ENCODE peak calls at places on chromosomes 2 and 18, in seven cellular contexts. X is astrocyte, L is fibroblast of lung, E is GM23248, W is A549, P is K562, A is neural progenitor cell. U is an unnamed sample.

GRCh38 chr2:240701736-240702639 is 10.3 kb downstream of the AQP12A start:
- DNase-seq in X (no peak), L (no peak), E (no peak), W (no peak), P (no peak), A (no peak), U (peak; percentile 75)

GRCh38 chr2:80525152-80525551 is 220.6 kb upstream of the LRRTM1 start:
- DNase-seq in X (no peak), L (no peak), E (no peak), W (no peak), P (no peak), A (no peak), U (no peak)

GRCh38 chr2:50722828-50723227 is 309.1 kb downstream of the NRXN1 start:
- DNase-seq in X (peak; percentile 16), L (peak; percentile 25), E (no peak), W (no peak), P (no peak), A (no peak), U (no peak)

GRCh38 chr2:107107351-107107750 is 221.4 kb upstream of the ST6GAL2 start:
- DNase-seq in X (no peak), L (no peak), E (no peak), W (no peak), P (no peak), A (no peak), U (no peak)

GRCh38 chr18:12336251-12336650 is 28.2 kb downstream of the TUBB6 start:
- DNase-seq in X (no peak), L (no peak), E (no peak), W (no peak), P (no peak), A (peak; percentile 20), U (no peak)

GRCh38 chr2:29322011-29322410 is 206.8 kb downstream of the CLIP4 start:
- DNase-seq in X (peak; percentile 61), L (peak; percentile 73), E (peak; percentile 75), W (no peak), P (no peak), A (no peak), U (no peak)

GRCh38 chr2:225041871-225042799 is at the start of gene DOCK10:
- DNase-seq in X (peak; percentile 54), L (peak; percentile 70), E (peak; percentile 75), W (peak; percentile 59), P (no peak), A (peak; percentile 62), U (peak; percentile 94)

GRCh38 chr2:219418570-219419189 is 503 bp downstream of the DES start:
- DNase-seq in X (no peak), L (peak; percentile 42), E (peak; percentile 44), W (no peak), P (no peak), A (peak; percentile 42), U (peak; percentile 54)

GRCh38 chr2:241803387-241804325 is 5.3 kb upstream of the NEU4 start:
- DNase-seq in X (peak; percentile 34), L (peak; percentile 64), E (peak; percentile 60), W (peak; percentile 44), P (no peak), A (no peak), U (peak; percentile 92)

GRCh38 chr2:40721595-40721994 is 269.7 kb upstream of the SLC8A1 start:
- DNase-seq in X (peak; percentile 12), L (peak; percentile 39), E (peak; percentile 84), W (no peak), P (no peak), A (no peak), U (peak; percentile 4)

GRCh38 chr2:43877782-43878464 is 39.2 kb downstream of the ABCG8 start:
- DNase-seq in X (peak; percentile 42), L (peak; percentile 47), E (peak; percentile 75), W (peak; percentile 73), P (peak; percentile 73), A (peak; percentile 78), U (peak; percentile 95)

GRCh38 chr2:47727956-47728355 is 55.0 kb upstream of the MSH6 start:
- DNase-seq in X (no peak), L (no peak), E (no peak), W (no peak), P (no peak), A (no peak), U (no peak)

GRCh38 chr18:47931707-47932103 is 1.2 kb upstream of the SMAD2 start:
- DNase-seq in X (no peak), L (no peak), E (peak; percentile 20), W (peak; percentile 76), P (peak; percentile 66), A (peak; percentile 78), U (no peak)

GRCh38 chr2:240432820-240433801 is 2.4 kb upstream of the GPC1 start:
- DNase-seq in X (no peak), L (no peak), E (no peak), W (no peak), P (no peak), A (no peak), U (peak; percentile 81)

GRCh38 chr2:220077488-220077887 is 450.1 kb downstream of the SLC4A3 start:
- DNase-seq in X (peak; percentile 88), L (peak; percentile 89), E (peak; percentile 81), W (peak; percentile 54), P (no peak), A (peak; percentile 68), U (peak; percentile 49)

GRCh38 chr2:78408795-78409118 is 616.7 kb upstream of the REG3G start:
- DNase-seq in X (no peak), L (no peak), E (no peak), W (no peak), P (no peak), A (no peak), U (no peak)

GRCh38 chr18:79613186-79613931 is 66.2 kb upstream of the CTDP1 start:
- DNase-seq in X (no peak), L (no peak), E (no peak), W (no peak), P (no peak), A (no peak), U (no peak)

GRCh38 chr2:236606023-236606422 is 36.4 kb downstream of the ACKR3 start:
- DNase-seq in X (no peak), L (no peak), E (no peak), W (no peak), P (no peak), A (no peak), U (no peak)

GRCh38 chr2:209808521-209808920 is 36.9 kb downstream of the UNC80 start:
- DNase-seq in X (no peak), L (no peak), E (no peak), W (no peak), P (peak; percentile 17), A (no peak), U (no peak)

GRCh38 chr2:20359131-20359530 is 8.5 kb upstream of the PUM2 start:
- DNase-seq in X (no peak), L (no peak), E (no peak), W (no peak), P (no peak), A (no peak), U (no peak)

GRCh38 chr2:134228493-134228903 is 25.4 kb upstream of the MGAT5 start:
- DNase-seq in X (no peak), L (no peak), E (no peak), W (peak; percentile 21), P (peak; percentile 46), A (no peak), U (no peak)

GRCh38 chr2:47198985-47199451 is 43.9 kb upstream of the STPG4 start:
- DNase-seq in X (peak; percentile 100), L (peak; percentile 100), E (peak; percentile 93), W (peak; percentile 61), P (peak; percentile 83), A (no peak), U (peak; percentile 86)

GRCh38 chr18:48609820-48610815 is 71.3 kb downstream of the CTIF start:
- DNase-seq in X (no peak), L (peak; percentile 42), E (peak; percentile 62), W (no peak), P (no peak), A (no peak), U (no peak)

DNA sequence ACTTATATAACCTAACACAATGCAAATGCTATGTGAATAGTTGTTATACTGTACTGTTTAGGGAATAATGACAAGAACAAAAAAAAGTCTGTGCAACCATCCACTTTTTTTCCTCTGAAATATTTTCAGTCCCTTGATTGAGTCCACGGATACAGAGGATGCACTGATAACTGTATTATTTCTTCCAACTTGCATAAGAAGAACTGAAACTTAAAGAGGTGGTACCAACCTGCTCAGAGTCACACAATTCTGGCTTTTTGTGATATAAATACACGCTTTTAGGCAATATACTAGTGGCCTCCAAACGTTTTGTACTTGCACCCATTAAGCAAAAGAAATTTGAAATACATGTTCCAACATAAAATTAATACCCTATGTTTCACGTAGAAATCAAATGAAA is 1.3 kb downstream of the SMC6 start:
- DNase-seq in X (no peak), L (no peak), E (no peak), W (no peak), P (no peak), A (no peak), U (no peak)
- H3K4me3 ChIP-seq in X (peak overlapping the region; percentile 92), L (peak overlapping the region; percentile 77), E (peak overlapping the region; percentile 96), W (peak overlapping the region; percentile 83), P (peak overlapping the region; percentile 72), A (peak overlapping the region; percentile 80), U (peak overlapping the region; percentile 94)

DNA sequence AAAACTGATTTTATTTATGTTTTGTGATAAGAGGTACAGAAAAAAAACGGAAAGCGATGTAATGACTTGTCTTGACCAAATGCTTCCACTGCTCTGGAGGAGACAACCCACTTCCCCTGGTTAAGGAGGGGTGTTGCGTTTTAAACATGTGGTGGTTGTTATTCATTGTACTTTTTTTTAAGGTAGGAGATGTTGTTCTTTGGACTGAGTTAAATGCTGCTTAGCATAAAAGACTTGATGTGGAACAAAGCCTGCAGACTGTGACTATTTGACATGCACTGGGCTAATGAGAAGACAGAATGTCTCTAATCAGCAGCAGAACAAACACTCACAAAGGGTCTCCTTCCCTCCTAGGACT is 70.6 kb downstream of the RHBDD1 start:
- DNase-seq in X (no peak), L (no peak), E (no peak), W (no peak), P (no peak), A (no peak), U (no peak)
- H3K4me2 ChIP-seq in X (no peak overlapping the region), L (no peak overlapping the region), E (no peak overlapping the region), W (no peak overlapping the region), P (no peak overlapping the region), A (no peak overlapping the region), U (no peak overlapping the region)

DNA sequence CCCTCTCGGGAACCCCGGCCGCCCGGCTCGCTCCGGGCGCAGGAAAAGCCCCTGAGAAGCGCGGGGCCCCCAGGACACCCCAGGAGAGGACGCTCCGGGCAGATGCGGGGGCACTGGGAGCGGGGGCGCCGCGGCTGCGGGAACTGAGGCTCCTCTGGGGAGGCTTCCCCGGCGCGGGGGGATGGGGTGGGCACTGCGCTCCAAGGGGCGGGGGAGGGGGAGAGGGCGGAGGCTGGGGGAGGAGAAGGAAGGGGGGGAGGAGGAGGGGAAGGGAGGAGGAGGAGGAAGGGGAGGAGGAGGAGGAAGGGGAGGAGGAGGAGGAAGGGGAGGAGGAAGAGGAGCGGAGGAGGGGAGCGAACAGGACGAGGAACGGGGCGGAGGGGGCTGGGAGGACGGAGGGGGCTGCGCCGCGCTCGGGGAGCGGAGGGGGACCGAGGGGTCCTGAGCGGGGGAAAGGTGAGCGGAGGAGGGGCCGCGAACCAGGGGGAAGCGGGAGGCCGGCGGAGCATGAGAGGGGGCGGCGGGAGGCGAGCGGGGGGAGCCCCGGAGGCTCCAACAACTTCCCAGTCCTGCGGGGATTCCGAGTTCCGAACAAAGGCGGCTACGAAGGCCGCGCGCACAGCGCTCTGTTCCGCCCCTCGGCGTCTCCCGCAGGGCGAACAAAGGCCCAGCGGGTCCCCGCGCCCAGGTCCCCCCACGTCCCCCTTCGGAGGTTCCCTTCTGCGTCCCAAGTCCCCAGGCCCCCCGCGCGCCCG is 742 bp downstream of the PXDN start:
- DNase-seq in X (peak; percentile 50), L (peak; percentile 63), E (peak; percentile 82), W (no peak), P (no peak), A (peak; percentile 83), U (peak; percentile 89)
- H3K4me3 ChIP-seq in X (peak overlapping the region; percentile 80), L (peak overlapping the region; percentile 74), E (peak overlapping the region; percentile 95), W (peak overlapping the region; percentile 59), P (no peak overlapping the region), A (peak overlapping the region; percentile 93), U (peak overlapping the region; percentile 77)

GRCh38 chr2:117996525-117996924 is 17.3 kb downstream of the CCDC93 start:
- DNase-seq in X (no peak), L (no peak), E (no peak), W (no peak), P (no peak), A (no peak), U (no peak)
- H3K4me2 ChIP-seq in X (no peak overlapping the region), L (no peak overlapping the region), E (no peak overlapping the region), W (no peak overlapping the region), P (no peak overlapping the region), A (no peak overlapping the region), U (no peak overlapping the region)